ENCODE peak calls at places on chromosomes 1 and 21, in nine cellular contexts. One of them, this sample, is unnamed.

GRCh38 chr1:41954533-41954944 is 35.8 kb upstream of the HIVEP3 start:
- DNase-seq in cardiac fibroblast: peak; percentile 92
- DNase-seq in colonic mucosa: no peak
- DNase-seq in skeletal muscle cell: peak; percentile 74
- DNase-seq in NCI-H1105: no peak
- DNase-seq in left ventricle myocardium superior: no peak
- DNase-seq in GM03348: peak; percentile 71
- DNase-seq in NAMALWA: no peak
- DNase-seq in caudate nucleus: no peak
- DNase-seq in this sample: no peak

GRCh38 chr1:25647863-25648262 is 31.3 kb downstream of the MAN1C1 start:
- DNase-seq in skeletal muscle cell: no peak
- DNase-seq in caudate nucleus: no peak
- DNase-seq in NAMALWA: no peak
- DNase-seq in NCI-H1105: no peak
- DNase-seq in cardiac fibroblast: no peak
- DNase-seq in left ventricle myocardium superior: peak; percentile 71
- DNase-seq in GM03348: no peak
- DNase-seq in colonic mucosa: peak; percentile 13
- DNase-seq in this sample: no peak

GRCh38 chr1:166111430-166111829 is 55.4 kb downstream of the FAM78B start:
- DNase-seq in cardiac fibroblast: no peak
- DNase-seq in GM03348: no peak
- DNase-seq in skeletal muscle cell: no peak
- DNase-seq in colonic mucosa: no peak
- DNase-seq in left ventricle myocardium superior: no peak
- DNase-seq in NCI-H1105: no peak
- DNase-seq in caudate nucleus: no peak
- DNase-seq in NAMALWA: no peak
- DNase-seq in this sample: no peak

GRCh38 chr1:7432102-7432895 is 338.8 kb upstream of the VAMP3 start:
- DNase-seq in colonic mucosa: no peak
- DNase-seq in left ventricle myocardium superior: no peak
- DNase-seq in GM03348: no peak
- DNase-seq in caudate nucleus: no peak
- DNase-seq in NAMALWA: no peak
- DNase-seq in cardiac fibroblast: no peak
- DNase-seq in NCI-H1105: no peak
- DNase-seq in skeletal muscle cell: no peak
- DNase-seq in this sample: no peak

GRCh38 chr1:166858726-166859419 is 17.2 kb downstream of the TADA1 start:
- DNase-seq in caudate nucleus: peak; percentile 75
- DNase-seq in cardiac fibroblast: no peak
- DNase-seq in NCI-H1105: no peak
- DNase-seq in NAMALWA: no peak
- DNase-seq in skeletal muscle cell: no peak
- DNase-seq in left ventricle myocardium superior: no peak
- DNase-seq in colonic mucosa: no peak
- DNase-seq in GM03348: no peak
- DNase-seq in this sample: no peak

GRCh38 chr1:240091614-240092300 is at the start of gene FMN2:
- DNase-seq in GM03348: peak; percentile 94
- DNase-seq in cardiac fibroblast: peak; percentile 2
- DNase-seq in NCI-H1105: peak; percentile 61
- DNase-seq in NAMALWA: no peak
- DNase-seq in caudate nucleus: peak; percentile 39
- DNase-seq in left ventricle myocardium superior: no peak
- DNase-seq in skeletal muscle cell: no peak
- DNase-seq in colonic mucosa: peak; percentile 22
- DNase-seq in this sample: peak; percentile 36

GRCh38 chr1:94552071-94552586 is 10.6 kb upstream of the F3 start:
- DNase-seq in NCI-H1105: no peak
- DNase-seq in cardiac fibroblast: no peak
- DNase-seq in GM03348: no peak
- DNase-seq in NAMALWA: no peak
- DNase-seq in colonic mucosa: no peak
- DNase-seq in skeletal muscle cell: no peak
- DNase-seq in left ventricle myocardium superior: peak; percentile 47
- DNase-seq in caudate nucleus: no peak
- DNase-seq in this sample: no peak

GRCh38 chr1:1573843-1574720 is 581 bp downstream of the SSU72 start:
- DNase-seq in left ventricle myocardium superior: peak; percentile 3
- DNase-seq in NCI-H1105: peak; percentile 80
- DNase-seq in caudate nucleus: no peak
- DNase-seq in GM03348: peak; percentile 89
- DNase-seq in NAMALWA: peak; percentile 84
- DNase-seq in cardiac fibroblast: peak; percentile 70
- DNase-seq in skeletal muscle cell: no peak
- DNase-seq in colonic mucosa: peak; percentile 63
- DNase-seq in this sample: no peak

GRCh38 chr1:116224111-116224510 is 112.9 kb downstream of the MAB21L3 start:
- DNase-seq in cardiac fibroblast: no peak
- DNase-seq in left ventricle myocardium superior: no peak
- DNase-seq in caudate nucleus: no peak
- DNase-seq in NCI-H1105: no peak
- DNase-seq in NAMALWA: no peak
- DNase-seq in colonic mucosa: no peak
- DNase-seq in skeletal muscle cell: no peak
- DNase-seq in GM03348: no peak
- DNase-seq in this sample: no peak

GRCh38 chr1:189774721-189775287 is 702.9 kb downstream of the BRINP3 start:
- DNase-seq in colonic mucosa: no peak
- DNase-seq in NAMALWA: no peak
- DNase-seq in skeletal muscle cell: no peak
- DNase-seq in NCI-H1105: no peak
- DNase-seq in GM03348: no peak
- DNase-seq in caudate nucleus: no peak
- DNase-seq in left ventricle myocardium superior: no peak
- DNase-seq in cardiac fibroblast: no peak
- DNase-seq in this sample: no peak

GRCh38 chr1:234997201-234998173 is 131.2 kb downstream of the TOMM20 start:
- DNase-seq in GM03348: peak; percentile 83
- DNase-seq in NAMALWA: no peak
- DNase-seq in skeletal muscle cell: peak; percentile 100
- DNase-seq in caudate nucleus: peak; percentile 90
- DNase-seq in cardiac fibroblast: peak; percentile 100
- DNase-seq in colonic mucosa: peak; percentile 93
- DNase-seq in left ventricle myocardium superior: peak; percentile 99
- DNase-seq in NCI-H1105: no peak
- DNase-seq in this sample: no peak

GRCh38 chr21:46298083-46298412 is 11.9 kb downstream of the YBEY start:
- DNase-seq in cardiac fibroblast: no peak
- DNase-seq in colonic mucosa: no peak
- DNase-seq in NCI-H1105: no peak
- DNase-seq in caudate nucleus: no peak
- DNase-seq in GM03348: no peak
- DNase-seq in left ventricle myocardium superior: peak; percentile 59
- DNase-seq in NAMALWA: no peak
- DNase-seq in skeletal muscle cell: no peak
- DNase-seq in this sample: no peak

This sample was measured in NCI-H1417 treated with DMSO at 0.1 percent for 48 hours.